ENCODE peak calls at places on chromosome 15, in six cellular contexts. E is NT2/D1, H is mucosa of descending colon, O is kidney, Q is aorta, T is astrocyte. U is an unnamed sample.

GRCh38 chr15:96974761-96975160 is 644.3 kb downstream of the NR2F2 start:
- DNase-seq in E (no peak), H (no peak), O (no peak), Q (no peak), T (peak; percentile 1), U (no peak)

GRCh38 chr15:23869391-23869790 is 182.3 kb upstream of the NDN start:
- DNase-seq in E (peak; percentile 78), H (peak; percentile 43), O (peak; percentile 78), Q (no peak), T (no peak), U (no peak)

GRCh38 chr15:33565099-33565498 is 254.3 kb downstream of the RYR3 start:
- DNase-seq in E (no peak), H (no peak), O (no peak), Q (no peak), T (peak; percentile 52), U (no peak)

GRCh38 chr15:55742498-55742926 is 440 bp downstream of the PRTG start:
- DNase-seq in E (no peak), H (peak; percentile 22), O (peak; percentile 80), Q (peak; percentile 56), T (peak; percentile 38), U (no peak)

GRCh38 chr15:92623435-92623834 is 32.1 kb downstream of the FAM174B start:
- DNase-seq in E (no peak), H (peak; percentile 41), O (no peak), Q (no peak), T (no peak), U (no peak)

GRCh38 chr15:89203705-89204273 is 17.6 kb downstream of the RLBP1 start:
- DNase-seq in E (no peak), H (no peak), O (no peak), Q (no peak), T (no peak), U (no peak)

GRCh38 chr15:37035349-37035748 is 65.0 kb downstream of the MEIS2 start:
- DNase-seq in E (no peak), H (no peak), O (no peak), Q (no peak), T (peak; percentile 64), U (no peak)

GRCh38 chr15:52010633-52011595 is 8.1 kb upstream of the MAPK6 start:
- DNase-seq in E (no peak), H (no peak), O (no peak), Q (no peak), T (peak; percentile 90), U (no peak)

GRCh38 chr15:72591361-72591760 is 63.1 kb upstream of the GOLGA6B start:
- DNase-seq in E (no peak), H (no peak), O (no peak), Q (no peak), T (peak; percentile 77), U (no peak)

GRCh38 chr15:62637498-62637897 is 405.0 kb upstream of the TPM1 start:
- DNase-seq in E (no peak), H (no peak), O (no peak), Q (no peak), T (peak; percentile 9), U (no peak)

GRCh38 chr15:101091080-101092017 is 160.5 kb downstream of the CHSY1 start:
- DNase-seq in E (no peak), H (no peak), O (no peak), Q (peak; percentile 74), T (peak; percentile 79), U (no peak)

GRCh38 chr15:62457100-62457499 is 292.0 kb upstream of the C2CD4B start:
- DNase-seq in E (no peak), H (no peak), O (no peak), Q (no peak), T (no peak), U (no peak)

GRCh38 chr15:67086650-67086941 is 21.2 kb downstream of the SMAD3 start:
- DNase-seq in E (no peak), H (no peak), O (no peak), Q (no peak), T (no peak), U (no peak)
- H3K4me1 ChIP-seq in E (peaks cover 20% of the 10 kb centered on the region), H (peaks cover 69% of the 10 kb centered on the region), O (peaks cover 44% of the 10 kb centered on the region), Q (peaks cover 7% of the 10 kb centered on the region), T (peaks cover 91% of the 10 kb centered on the region), U (no peaks in the 10 kb centered on the region)

GRCh38 chr15:98724017-98724416 is 75.7 kb downstream of the IGF1R start:
- DNase-seq in E (no peak), H (no peak), O (no peak), Q (no peak), T (no peak), U (no peak)
- H3K4me1 ChIP-seq in E (peaks cover 10% of the 10 kb centered on the region), H (peaks cover 15% of the 10 kb centered on the region), O (peaks cover 21% of the 10 kb centered on the region), Q (peaks cover 13% of the 10 kb centered on the region), T (peaks cover 47% of the 10 kb centered on the region), U (no peaks in the 10 kb centered on the region)

GRCh38 chr15:67119238-67119846 is 53.9 kb downstream of the SMAD3 start:
- DNase-seq in E (no peak), H (no peak), O (no peak), Q (no peak), T (no peak), U (no peak)
- H3K4me1 ChIP-seq in E (peaks cover 6% of the 10 kb centered on the region), H (peaks cover 43% of the 10 kb centered on the region), O (peaks cover 56% of the 10 kb centered on the region), Q (peaks cover 13% of the 10 kb centered on the region), T (peaks cover 50% of the 10 kb centered on the region), U (no peaks in the 10 kb centered on the region)

DNA sequence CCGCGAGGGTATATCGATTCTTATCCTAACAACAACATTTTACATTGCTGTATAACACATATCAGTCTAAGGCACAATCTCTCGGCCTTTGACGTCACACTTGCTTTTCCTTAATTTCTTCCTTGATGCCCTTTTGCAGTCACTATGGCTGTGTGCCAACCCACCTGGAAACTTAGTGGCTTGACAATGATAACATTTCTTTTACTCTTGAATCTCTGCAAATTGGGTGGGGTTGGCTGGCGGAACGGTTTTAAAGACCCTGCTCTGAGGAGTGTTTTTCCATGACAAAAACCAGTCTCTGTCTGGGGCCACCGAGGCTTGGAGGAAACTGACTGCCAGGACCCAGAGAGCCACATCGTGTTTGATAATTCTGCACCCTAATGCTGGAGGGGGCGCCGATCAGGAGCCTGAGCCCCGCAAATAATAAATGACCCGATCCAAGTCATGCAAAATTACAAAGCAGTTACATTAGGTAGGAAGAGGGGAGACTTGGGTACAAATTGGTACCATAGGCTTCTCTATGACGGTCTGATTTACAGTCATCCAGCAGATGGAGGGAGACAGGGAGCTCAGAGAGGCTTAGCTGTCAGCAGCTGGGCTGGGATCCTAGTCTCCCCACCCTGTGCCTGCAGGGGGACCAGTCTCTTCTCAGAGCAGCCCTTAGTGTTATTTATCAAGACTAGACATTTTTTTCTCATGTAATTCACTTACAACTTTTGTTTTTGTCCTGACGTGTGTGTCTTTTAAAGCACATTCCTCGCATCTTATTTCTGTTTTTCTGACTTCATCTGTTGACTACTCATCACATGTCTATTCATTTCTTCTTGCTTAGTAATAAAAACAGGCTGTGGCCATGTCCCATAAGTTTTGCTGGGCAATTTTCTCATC is 115.8 kb downstream of the KLF13 start:
- DNase-seq in E (no peak), H (peak; percentile 53), O (no peak), Q (no peak), T (peak; percentile 88), U (no peak)
- H3K4me1 ChIP-seq in E (peaks cover 2% of the 10 kb centered on the region), H (peaks cover 10% of the 10 kb centered on the region), O (peaks cover 3% of the 10 kb centered on the region), Q (no peaks in the 10 kb centered on the region), T (peaks cover 32% of the 10 kb centered on the region), U (peaks cover 16% of the 10 kb centered on the region)

GRCh38 chr15:41571948-41572347 is 12.9 kb downstream of the TYRO3 start:
- DNase-seq in E (no peak), H (no peak), O (no peak), Q (no peak), T (no peak), U (no peak)

GRCh38 chr15:41574158-41574557 is 15.1 kb downstream of the TYRO3 start:
- DNase-seq in E (no peak), H (no peak), O (no peak), Q (no peak), T (no peak), U (no peak)

GRCh38 chr15:41575282-41575681 is 16.3 kb downstream of the TYRO3 start:
- DNase-seq in E (no peak), H (no peak), O (no peak), Q (no peak), T (no peak), U (no peak)

GRCh38 chr15:41572866-41573265 is 13.9 kb downstream of the TYRO3 start:
- DNase-seq in E (no peak), H (no peak), O (no peak), Q (no peak), T (no peak), U (no peak)

DNA sequence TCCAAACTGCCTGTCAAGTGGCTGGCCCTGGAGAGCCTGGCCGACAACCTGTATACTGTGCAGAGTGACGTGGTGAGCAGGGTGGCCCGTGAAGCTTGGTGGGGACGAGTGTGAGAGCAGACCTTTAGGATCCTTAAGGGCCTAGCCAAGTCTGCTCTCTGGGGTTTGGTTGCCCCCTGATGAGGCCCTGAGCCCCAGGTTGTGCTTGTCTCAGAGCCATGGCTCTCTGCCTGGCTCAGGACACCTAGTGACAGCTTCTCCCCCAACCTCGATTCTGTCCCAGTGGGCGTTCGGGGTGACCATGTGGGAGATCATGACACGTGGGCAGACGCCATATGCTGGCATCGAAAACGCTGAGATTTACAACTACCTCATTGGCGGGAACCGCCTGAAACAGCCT is 14.4 kb downstream of the TYRO3 start:
- DNase-seq in E (no peak), H (no peak), O (no peak), Q (no peak), T (no peak), U (no peak)
- H3K4me1 ChIP-seq in E (peaks cover 9% of the 10 kb centered on the region), H (no peaks in the 10 kb centered on the region), O (no peaks in the 10 kb centered on the region), Q (no peaks in the 10 kb centered on the region), T (peaks cover 4% of the 10 kb centered on the region), U (no peaks in the 10 kb centered on the region)

GRCh38 chr15:74428442-74428787 is 5.3 kb downstream of the SEMA7A start:
- DNase-seq in E (no peak), H (no peak), O (no peak), Q (no peak), T (no peak), U (no peak)
- H3K4me1 ChIP-seq in E (peaks cover 34% of the 10 kb centered on the region), H (peaks cover 8% of the 10 kb centered on the region), O (no peaks in the 10 kb centered on the region), Q (no peaks in the 10 kb centered on the region), T (peaks cover 69% of the 10 kb centered on the region), U (peaks cover 34% of the 10 kb centered on the region)

GRCh38 chr15:70474367-70474681 is 289.0 kb downstream of the UACA start:
- DNase-seq in E (no peak), H (no peak), O (no peak), Q (peak; percentile 83), T (no peak), U (no peak)
- H3K4me1 ChIP-seq in E (peaks cover 13% of the 10 kb centered on the region), H (no peaks in the 10 kb centered on the region), O (no peaks in the 10 kb centered on the region), Q (peaks cover 1% of the 10 kb centered on the region), T (peaks cover 27% of the 10 kb centered on the region), U (peaks cover 36% of the 10 kb centered on the region)

GRCh38 chr15:57133127-57133968 is 214.9 kb downstream of the TCF12 start:
- DNase-seq in E (no peak), H (no peak), O (peak; percentile 66), Q (no peak), T (peak; percentile 78), U (no peak)
- H3K4me1 ChIP-seq in E (no peaks in the 10 kb centered on the region), H (no peaks in the 10 kb centered on the region), O (peaks cover 6% of the 10 kb centered on the region), Q (no peaks in the 10 kb centered on the region), T (peaks cover 7% of the 10 kb centered on the region), U (peaks cover 39% of the 10 kb centered on the region)